ENCODE peak calls at places on chromosomes 1 and 21, in six cellular contexts. V is A549, D is GM12878, M is K562, H is IMR-90, R is SK-N-SH. W is an unnamed sample.

GRCh38 chr1:25090707-25091422 is 141.4 kb downstream of the SYF2 start:
- DNase-seq in D (no peak), R (no peak), V (no peak), M (no peak), H (no peak), W (peak; percentile 13)

GRCh38 chr1:178724386-178724733 is 684 bp upstream of the RALGPS2 start:
- DNase-seq in R (no peak), M (no peak), V (no peak), D (no peak), H (no peak), W (no peak)

GRCh38 chr1:70443739-70444138 is 32.7 kb downstream of the CTH start:
- DNase-seq in H (no peak), M (no peak), V (no peak), D (no peak), R (no peak), W (no peak)

GRCh38 chr1:8913457-8913856 is 32.2 kb upstream of the CA6 start:
- DNase-seq in M (no peak), R (no peak), D (no peak), V (no peak), H (no peak), W (peak; percentile 86)

GRCh38 chr1:205998457-205999241 is 4.5 kb downstream of the RAB7B start:
- DNase-seq in M (no peak), R (no peak), V (no peak), D (no peak), H (no peak), W (no peak)

GRCh38 chr1:93629101-93630059 is 52.3 kb downstream of the BCAR3 start:
- DNase-seq in D (peak; percentile 28), V (peak; percentile 70), M (peak; percentile 57), H (peak; percentile 85), R (peak; percentile 53), W (peak; percentile 65)

GRCh38 chr1:160097196-160097910 is 1.1 kb downstream of the IGSF8 start:
- DNase-seq in V (no peak), M (no peak), D (no peak), R (no peak), H (no peak), W (no peak)

GRCh38 chr1:87058343-87058649 is 143.9 kb downstream of the HS2ST1 start:
- DNase-seq in M (no peak), R (no peak), V (no peak), H (peak; percentile 25), D (no peak), W (no peak)

GRCh38 chr1:173190101-173190895 is 16.8 kb downstream of the TNFSF4 start:
- DNase-seq in V (peak; percentile 73), D (peak; percentile 63), R (no peak), M (no peak), H (peak; percentile 62), W (peak; percentile 85)

GRCh38 chr1:200410566-200410878 is 686 bp upstream of the ZNF281 start:
- DNase-seq in R (peak; percentile 10), D (no peak), V (no peak), M (no peak), H (no peak), W (no peak)

DNA sequence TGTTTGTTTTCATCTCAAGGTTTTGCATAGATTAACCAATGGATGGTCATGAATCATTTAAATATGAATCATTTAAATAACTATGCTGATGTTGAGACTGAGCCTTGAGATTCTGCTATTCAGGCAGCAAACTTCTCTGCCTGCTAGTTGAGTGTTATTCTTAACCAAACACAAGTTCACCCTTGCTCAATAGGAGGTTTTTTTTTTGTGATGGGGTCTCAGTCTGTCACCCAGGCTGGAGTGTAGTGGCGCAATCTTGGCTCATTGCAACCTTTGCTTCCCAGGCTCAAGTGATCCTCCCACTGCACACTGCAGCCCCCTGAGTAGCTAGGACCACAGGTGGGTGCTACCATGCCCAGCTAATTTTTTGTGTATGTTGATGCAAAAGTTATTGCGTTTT is 103.2 kb downstream of the NOS1AP start:
- DNase-seq in V (no peak), D (no peak), R (no peak), M (no peak), H (no peak), W (peak; percentile 68)
- TF ChIP-seq SMC3 in V (no peak), D (no peak), R (no peak), M (no peak), H (no peak), W (no peak)

DNA sequence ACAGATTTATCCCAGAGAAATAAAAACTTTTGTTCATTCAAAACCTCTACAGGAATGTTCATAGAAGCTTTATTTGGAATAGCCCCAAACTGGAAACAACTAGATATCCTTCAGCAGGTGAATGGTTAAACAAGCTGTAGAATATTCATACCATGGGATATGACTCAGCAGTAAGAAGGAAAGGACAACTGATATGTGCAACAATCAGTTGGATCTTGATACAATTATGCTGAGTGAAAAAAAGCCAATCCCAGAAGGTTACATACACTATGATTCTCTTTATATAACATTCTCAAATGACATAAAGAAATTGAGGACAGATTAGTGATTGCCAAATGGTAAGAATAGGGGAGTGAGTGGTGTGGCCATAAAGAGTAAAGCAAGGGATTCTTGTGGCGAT is 376.7 kb downstream of the S1PR1 start:
- DNase-seq in V (no peak), D (no peak), H (no peak), R (no peak), M (no peak), W (no peak)
- TF ChIP-seq SMC3 in V (no peak), D (no peak), H (no peak), R (no peak), M (no peak), W (no peak)

GRCh38 chr1:91510754-91511153 is 10.1 kb downstream of the CDC7 start:
- DNase-seq in R (no peak), D (no peak), H (no peak), V (no peak), M (no peak), W (no peak)

GRCh38 chr1:91515994-91516393 is 15.3 kb downstream of the CDC7 start:
- DNase-seq in R (no peak), H (no peak), D (no peak), M (no peak), V (no peak), W (no peak)

GRCh38 chr1:91511386-91511785 is 10.7 kb downstream of the CDC7 start:
- DNase-seq in D (no peak), H (peak; percentile 68), R (no peak), M (peak; percentile 15), V (peak; percentile 51), W (peak; percentile 35)

GRCh38 chr1:91507330-91507729 is 6.7 kb downstream of the CDC7 start:
- DNase-seq in D (no peak), R (no peak), V (no peak), M (no peak), H (no peak), W (peak; percentile 23)

GRCh38 chr1:91513160-91513559 is 12.5 kb downstream of the CDC7 start:
- DNase-seq in R (no peak), M (no peak), H (peak; percentile 52), V (no peak), D (no peak), W (no peak)
- TF ChIP-seq SMC3 in R (no peak), M (no peak), H (peak; percentile 82), V (peak; percentile 24), D (no peak), W (no peak)

GRCh38 chr1:66725885-66726665 is 26.2 kb upstream of the DYNLT5 start:
- DNase-seq in H (peak; percentile 81), V (peak; percentile 49), D (peak; percentile 26), R (peak; percentile 45), M (peak; percentile 34), W (peak; percentile 54)

GRCh38 chr1:66728021-66728420 is 24.2 kb upstream of the DYNLT5 start:
- DNase-seq in R (no peak), H (peak; percentile 53), V (no peak), D (no peak), M (no peak), W (no peak)

GRCh38 chr1:66730462-66730861 is 21.8 kb upstream of the DYNLT5 start:
- DNase-seq in M (no peak), D (no peak), H (no peak), V (no peak), R (no peak), W (no peak)

GRCh38 chr1:66731462-66731861 is 20.8 kb upstream of the DYNLT5 start:
- DNase-seq in M (no peak), V (no peak), H (no peak), D (no peak), R (no peak), W (no peak)

GRCh38 chr1:66729130-66729922 is 22.9 kb upstream of the DYNLT5 start:
- DNase-seq in V (no peak), R (no peak), D (no peak), M (no peak), H (no peak), W (no peak)
- TF ChIP-seq SMC3 in V (no peak), R (no peak), D (no peak), M (no peak), H (no peak), W (no peak)

DNA sequence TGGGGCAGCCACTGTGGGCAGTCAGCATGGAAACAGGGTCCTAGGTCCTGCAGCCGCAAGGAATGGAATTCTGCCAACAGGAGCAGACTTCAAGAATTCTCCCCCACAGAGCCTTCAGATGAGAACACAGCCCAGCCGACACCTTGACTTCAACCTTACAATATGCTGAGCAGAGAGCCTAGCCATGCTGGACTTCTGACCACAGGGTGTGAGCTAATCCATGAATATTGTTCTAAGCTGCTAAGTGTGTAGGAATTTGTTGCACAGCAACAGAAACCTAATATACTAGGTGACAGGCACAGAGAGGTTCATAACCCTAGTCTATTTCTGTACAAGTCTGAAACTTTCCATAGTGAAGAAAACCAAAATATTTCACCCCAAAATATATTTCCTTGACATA is 32.9 kb upstream of the IFNGR2 start:
- DNase-seq in H (no peak), D (no peak), V (no peak), R (no peak), M (no peak), W (no peak)
- TF ChIP-seq SMC3 in H (no peak), D (no peak), V (no peak), R (no peak), M (no peak), W (no peak)

W was measured in HepG2.